ENCODE peak calls at places on chromosomes 3 and 15, in seven cellular contexts. One of them, this sample, is unnamed.

GRCh38 chr15:66846031-66846430 is 144.0 kb downstream of the SMAD6 start:
- DNase-seq in right cardiac atrium: no peak
- DNase-seq in heart right ventricle: no peak
- DNase-seq in fibroblast of pulmonary artery: no peak
- DNase-seq in heart left ventricle: no peak
- DNase-seq in tibial nerve: no peak
- DNase-seq in AG10803: no peak
- DNase-seq in this sample: no peak

GRCh38 chr3:146187334-146187950 is 26.5 kb upstream of the PLOD2 start:
- DNase-seq in right cardiac atrium: no peak
- DNase-seq in heart right ventricle: no peak
- DNase-seq in fibroblast of pulmonary artery: peak
- DNase-seq in heart left ventricle: no peak
- DNase-seq in tibial nerve: no peak
- DNase-seq in AG10803: peak
- DNase-seq in this sample: no peak

GRCh38 chr3:66144792-66145733 is 75.7 kb upstream of the SLC25A26 start:
- DNase-seq in AG10803: peak
- DNase-seq in tibial nerve: no peak
- DNase-seq in right cardiac atrium: no peak
- DNase-seq in heart left ventricle: no peak
- DNase-seq in fibroblast of pulmonary artery: no peak
- DNase-seq in heart right ventricle: no peak
- DNase-seq in this sample: no peak

GRCh38 chr3:44016818-44017217 is 224.9 kb upstream of the TOPAZ1 start:
- DNase-seq in tibial nerve: no peak
- DNase-seq in fibroblast of pulmonary artery: no peak
- DNase-seq in heart left ventricle: no peak
- DNase-seq in right cardiac atrium: no peak
- DNase-seq in AG10803: no peak
- DNase-seq in heart right ventricle: no peak
- DNase-seq in this sample: no peak

GRCh38 chr15:86300371-86301106 is 220.9 kb downstream of the AGBL1 start:
- DNase-seq in heart right ventricle: no peak
- DNase-seq in fibroblast of pulmonary artery: no peak
- DNase-seq in tibial nerve: no peak
- DNase-seq in right cardiac atrium: no peak
- DNase-seq in heart left ventricle: no peak
- DNase-seq in AG10803: no peak
- DNase-seq in this sample: no peak

GRCh38 chr3:62100233-62100989 is 272.9 kb downstream of the FEZF2 start:
- DNase-seq in heart left ventricle: no peak
- DNase-seq in tibial nerve: no peak
- DNase-seq in right cardiac atrium: no peak
- DNase-seq in heart right ventricle: no peak
- DNase-seq in fibroblast of pulmonary artery: peak
- DNase-seq in AG10803: no peak
- DNase-seq in this sample: no peak

GRCh38 chr15:58352026-58352929 is 79.5 kb upstream of the LIPC start:
- DNase-seq in heart right ventricle: no peak
- DNase-seq in tibial nerve: no peak
- DNase-seq in fibroblast of pulmonary artery: peak
- DNase-seq in heart left ventricle: no peak
- DNase-seq in right cardiac atrium: no peak
- DNase-seq in AG10803: no peak
- DNase-seq in this sample: no peak

GRCh38 chr15:75350601-75351331 is 3.9 kb downstream of the NEIL1 start:
- DNase-seq in tibial nerve: no peak
- DNase-seq in right cardiac atrium: no peak
- DNase-seq in heart right ventricle: no peak
- DNase-seq in fibroblast of pulmonary artery: no peak
- DNase-seq in AG10803: peak
- DNase-seq in heart left ventricle: peak
- DNase-seq in this sample: peak

GRCh38 chr3:106711650-106712049 is 665.6 kb upstream of the CCDC54 start:
- DNase-seq in tibial nerve: no peak
- DNase-seq in right cardiac atrium: no peak
- DNase-seq in heart left ventricle: no peak
- DNase-seq in AG10803: peak
- DNase-seq in fibroblast of pulmonary artery: peak
- DNase-seq in heart right ventricle: no peak
- DNase-seq in this sample: no peak

GRCh38 chr3:44984335-44984734 is 8.3 kb downstream of the EXOSC7 start:
- DNase-seq in fibroblast of pulmonary artery: no peak
- DNase-seq in heart left ventricle: no peak
- DNase-seq in heart right ventricle: no peak
- DNase-seq in right cardiac atrium: no peak
- DNase-seq in tibial nerve: no peak
- DNase-seq in AG10803: no peak
- DNase-seq in this sample: no peak

DNA sequence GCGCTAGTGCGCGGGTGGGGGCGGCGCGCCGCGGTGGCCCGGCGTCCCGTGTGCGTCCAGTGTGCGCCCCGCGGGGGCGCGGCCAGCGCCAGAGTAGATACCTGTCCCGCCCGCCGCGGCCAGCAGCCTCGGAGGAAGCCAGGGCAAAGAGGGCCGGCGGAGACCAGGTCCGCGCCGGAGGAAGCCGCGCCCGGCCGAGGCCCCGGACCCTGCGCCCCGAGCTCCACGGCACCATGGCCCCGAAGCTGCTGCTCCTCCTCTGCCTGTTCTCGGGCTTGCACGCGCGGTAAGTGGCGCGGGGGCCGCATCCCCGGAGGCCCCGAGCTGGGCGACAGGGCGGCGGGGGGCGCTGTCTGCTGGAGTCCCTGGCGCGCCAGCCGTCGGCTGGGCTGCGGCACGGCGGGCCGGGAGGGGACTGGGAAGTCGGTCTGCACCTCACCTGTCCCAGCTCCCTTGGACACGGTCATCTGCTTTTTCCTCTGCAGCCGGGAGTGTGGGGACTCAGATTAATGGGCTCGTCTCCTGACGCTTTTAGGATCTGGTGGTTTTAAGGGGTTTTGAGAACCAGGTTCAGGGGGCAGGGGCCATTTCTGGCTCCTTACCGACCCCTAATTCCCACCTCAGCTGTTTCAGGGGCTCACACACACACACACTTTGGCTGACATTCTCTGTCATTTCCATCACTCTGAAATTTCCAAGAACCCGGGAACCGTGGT is 480 bp downstream of the GABRG3 start:
- DNase-seq in AG10803: no peak
- DNase-seq in heart right ventricle: no peak
- DNase-seq in tibial nerve: no peak
- DNase-seq in fibroblast of pulmonary artery: no peak
- DNase-seq in right cardiac atrium: peak
- DNase-seq in heart left ventricle: no peak
- DNase-seq in this sample: no peak
- H3K4me3 ChIP-seq in AG10803: no peak
- H3K4me3 ChIP-seq in heart right ventricle: no peak
- H3K4me3 ChIP-seq in tibial nerve: no peak
- H3K4me3 ChIP-seq in fibroblast of pulmonary artery: no peak
- H3K4me3 ChIP-seq in right cardiac atrium: peak
- H3K4me3 ChIP-seq in heart left ventricle: no peak
- H3K4me3 ChIP-seq in this sample: no peak

GRCh38 chr15:40048155-40048792 is 9.3 kb upstream of the SRP14 start:
- DNase-seq in tibial nerve: no peak
- DNase-seq in right cardiac atrium: peak
- DNase-seq in fibroblast of pulmonary artery: no peak
- DNase-seq in heart right ventricle: no peak
- DNase-seq in heart left ventricle: no peak
- DNase-seq in AG10803: no peak
- DNase-seq in this sample: peak
- H3K4me3 ChIP-seq in tibial nerve: no peak
- H3K4me3 ChIP-seq in right cardiac atrium: no peak
- H3K4me3 ChIP-seq in fibroblast of pulmonary artery: no peak
- H3K4me3 ChIP-seq in heart right ventricle: no peak
- H3K4me3 ChIP-seq in heart left ventricle: no peak
- H3K4me3 ChIP-seq in AG10803: no peak
- H3K4me3 ChIP-seq in this sample: peak

GRCh38 chr3:18237251-18238005 is 187.7 kb downstream of the SATB1 start:
- DNase-seq in fibroblast of pulmonary artery: peak
- DNase-seq in tibial nerve: no peak
- DNase-seq in heart right ventricle: no peak
- DNase-seq in right cardiac atrium: no peak
- DNase-seq in AG10803: peak
- DNase-seq in heart left ventricle: peak
- DNase-seq in this sample: no peak
- H3K4me3 ChIP-seq in fibroblast of pulmonary artery: no peak
- H3K4me3 ChIP-seq in tibial nerve: no peak
- H3K4me3 ChIP-seq in heart right ventricle: no peak
- H3K4me3 ChIP-seq in right cardiac atrium: no peak
- H3K4me3 ChIP-seq in AG10803: no peak
- H3K4me3 ChIP-seq in heart left ventricle: no peak
- H3K4me3 ChIP-seq in this sample: no peak

GRCh38 chr15:64461577-64462162 is 1.3 kb downstream of the ZNF609 start:
- DNase-seq in AG10803: peak
- DNase-seq in right cardiac atrium: no peak
- DNase-seq in heart right ventricle: no peak
- DNase-seq in heart left ventricle: no peak
- DNase-seq in tibial nerve: no peak
- DNase-seq in fibroblast of pulmonary artery: peak
- DNase-seq in this sample: peak

GRCh38 chr15:64460737-64461576 is 579 bp downstream of the ZNF609 start:
- DNase-seq in heart left ventricle: peak
- DNase-seq in right cardiac atrium: no peak
- DNase-seq in fibroblast of pulmonary artery: peak
- DNase-seq in tibial nerve: no peak
- DNase-seq in AG10803: peak
- DNase-seq in heart right ventricle: peak
- DNase-seq in this sample: no peak

GRCh38 chr15:64460206-64460736 is at the start of gene ZNF609:
- DNase-seq in heart left ventricle: peak
- DNase-seq in tibial nerve: peak
- DNase-seq in heart right ventricle: peak
- DNase-seq in fibroblast of pulmonary artery: peak
- DNase-seq in right cardiac atrium: peak
- DNase-seq in AG10803: peak
- DNase-seq in this sample: peak

GRCh38 chr15:64456634-64457108 is 3.7 kb upstream of the ZNF609 start:
- DNase-seq in AG10803: no peak
- DNase-seq in right cardiac atrium: no peak
- DNase-seq in heart right ventricle: no peak
- DNase-seq in fibroblast of pulmonary artery: peak
- DNase-seq in tibial nerve: no peak
- DNase-seq in heart left ventricle: no peak
- DNase-seq in this sample: no peak

DNA sequence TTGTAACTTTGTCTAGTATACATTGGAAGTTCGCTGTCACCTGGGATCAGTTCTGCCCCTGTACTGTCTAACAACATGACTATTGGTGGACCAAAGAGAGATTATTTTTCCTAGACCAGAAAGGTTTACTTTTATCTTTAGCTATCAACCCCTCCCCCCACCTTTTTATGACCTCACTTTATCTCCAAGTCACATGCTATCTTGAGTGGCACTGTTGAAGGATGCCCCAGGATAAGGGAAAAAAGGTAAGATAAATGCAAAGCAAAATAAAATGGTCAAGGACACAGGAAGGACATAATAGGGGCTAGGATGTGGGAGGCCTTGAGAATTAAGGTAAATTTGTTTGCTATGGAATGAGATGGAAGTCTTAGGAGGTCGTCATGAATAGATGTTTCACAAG is 996 bp upstream of the ZNF609 start:
- DNase-seq in tibial nerve: no peak
- DNase-seq in right cardiac atrium: no peak
- DNase-seq in heart left ventricle: no peak
- DNase-seq in AG10803: no peak
- DNase-seq in heart right ventricle: no peak
- DNase-seq in fibroblast of pulmonary artery: no peak
- DNase-seq in this sample: no peak
- H3K4me3 ChIP-seq in tibial nerve: no peak
- H3K4me3 ChIP-seq in right cardiac atrium: no peak
- H3K4me3 ChIP-seq in heart left ventricle: no peak
- H3K4me3 ChIP-seq in AG10803: no peak
- H3K4me3 ChIP-seq in heart right ventricle: no peak
- H3K4me3 ChIP-seq in fibroblast of pulmonary artery: no peak
- H3K4me3 ChIP-seq in this sample: no peak

GRCh38 chr15:62453356-62453755 is 288.3 kb upstream of the C2CD4B start:
- DNase-seq in tibial nerve: no peak
- DNase-seq in heart left ventricle: no peak
- DNase-seq in heart right ventricle: no peak
- DNase-seq in fibroblast of pulmonary artery: no peak
- DNase-seq in right cardiac atrium: no peak
- DNase-seq in AG10803: peak
- DNase-seq in this sample: no peak
- H3K4me3 ChIP-seq in tibial nerve: no peak
- H3K4me3 ChIP-seq in heart left ventricle: no peak
- H3K4me3 ChIP-seq in heart right ventricle: no peak
- H3K4me3 ChIP-seq in fibroblast of pulmonary artery: no peak
- H3K4me3 ChIP-seq in right cardiac atrium: no peak
- H3K4me3 ChIP-seq in AG10803: no peak
- H3K4me3 ChIP-seq in this sample: no peak